ENCODE peak calls at places on chromosomes 3 and 15, in five cellular contexts. N is A549, D is SK-N-SH, I is K562, X is GM12878. J is an unnamed sample. For H3K4me1, the result is how much of the 10 kb centered on the place peaks cover.

GRCh38 chr3:42655980-42656679 is 2.6 kb downstream of the ZBTB47 start:
- DNase-seq in N (no peak), D (peak), I (peak), X (no peak), J (peak)

GRCh38 chr3:138097192-138097829 is 18.1 kb downstream of the DZIP1L start:
- DNase-seq in N (peak), D (peak), I (no peak), X (no peak), J (no peak)

GRCh38 chr3:134326126-134326525 is 48.1 kb downstream of the AMOTL2 start:
- DNase-seq in N (no peak), D (no peak), I (no peak), X (no peak), J (no peak)

GRCh38 chr3:157618075-157618760 is 115.0 kb upstream of the VEPH1 start:
- DNase-seq in N (peak), D (peak), I (peak), X (peak), J (peak)

GRCh38 chr3:192121921-192122320 is 605.4 kb downstream of the FGF12 start:
- DNase-seq in N (no peak), D (no peak), I (no peak), X (no peak), J (no peak)

GRCh38 chr15:97791824-97792792 is 168.4 kb upstream of the ARRDC4 start:
- DNase-seq in N (no peak), D (no peak), I (no peak), X (no peak), J (no peak)

GRCh38 chr3:169945313-169945712 is 21.3 kb upstream of the SEC62 start:
- DNase-seq in N (no peak), D (no peak), I (peak), X (peak), J (no peak)

GRCh38 chr3:169161011-169161410 is 502.5 kb downstream of the MECOM start:
- DNase-seq in N (no peak), D (no peak), I (no peak), X (no peak), J (no peak)

GRCh38 chr3:48655586-48655985 is 7.1 kb downstream of the CELSR3 start:
- DNase-seq in N (no peak), D (no peak), I (no peak), X (no peak), J (no peak)

GRCh38 chr3:111787556-111788463 is 71.3 kb upstream of the PHLDB2 start:
- DNase-seq in N (no peak), D (no peak), I (no peak), X (no peak), J (no peak)

DNA sequence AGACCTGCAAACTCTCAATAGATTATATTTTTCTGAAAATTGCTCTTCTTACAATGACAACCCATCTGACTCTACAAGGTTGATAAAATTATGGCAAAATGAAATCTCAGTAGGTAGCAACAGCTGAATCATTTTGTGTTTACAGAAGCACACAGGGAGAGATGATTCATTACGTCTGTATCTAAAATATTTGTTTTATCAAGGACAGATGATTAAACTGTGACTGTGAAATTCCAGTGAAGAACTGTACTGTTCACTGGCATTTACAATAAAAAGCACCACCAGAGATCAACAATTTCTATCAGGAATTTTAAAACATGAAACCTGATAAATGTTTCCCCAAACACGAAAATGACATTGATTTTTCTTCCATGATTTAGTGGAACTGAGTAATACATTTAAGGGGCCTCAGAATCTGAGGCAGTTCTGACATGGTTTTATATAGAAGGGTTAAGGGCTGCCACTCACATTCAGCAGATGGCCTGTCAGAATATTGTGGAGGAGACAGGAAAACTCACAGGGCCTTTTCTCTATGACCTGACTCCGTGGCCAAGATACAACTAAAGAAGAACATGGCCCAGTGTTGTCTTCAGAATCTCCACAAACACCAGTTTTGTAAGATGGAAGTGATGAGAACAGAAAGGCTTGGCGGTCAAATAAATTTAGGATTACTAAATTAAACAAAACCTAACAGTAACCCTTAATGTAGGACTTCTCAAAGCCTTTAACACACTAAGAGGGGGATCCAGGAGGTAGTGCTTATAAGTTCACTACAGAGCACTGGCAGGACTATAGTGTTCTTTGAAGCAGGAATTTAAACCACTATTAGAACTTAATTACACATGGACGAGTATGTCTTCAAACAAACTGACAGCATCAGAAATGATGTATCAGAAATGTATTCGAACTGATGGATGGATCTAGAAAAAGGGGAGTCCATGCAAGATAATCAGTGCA is 25.9 kb downstream of the RAD18 start:
- DNase-seq in N (peak), D (no peak), I (no peak), X (no peak), J (peak)
- TF ChIP-seq RCOR1 in N (no peak), D (no peak), I (no peak), X (no peak), J (no peak)

GRCh38 chr3:122074621-122075265 is 19.6 kb downstream of the CD86 start:
- DNase-seq in N (no peak), D (no peak), I (no peak), X (peak), J (no peak)

GRCh38 chr3:122079524-122079923 is 24.4 kb downstream of the CD86 start:
- DNase-seq in N (no peak), D (no peak), I (no peak), X (no peak), J (no peak)

GRCh38 chr3:122077293-122078234 is 22.4 kb downstream of the CD86 start:
- DNase-seq in N (no peak), D (no peak), I (no peak), X (no peak), J (no peak)

GRCh38 chr3:122078235-122078935 is 23.2 kb downstream of the CD86 start:
- DNase-seq in N (no peak), D (no peak), I (no peak), X (no peak), J (no peak)

DNA sequence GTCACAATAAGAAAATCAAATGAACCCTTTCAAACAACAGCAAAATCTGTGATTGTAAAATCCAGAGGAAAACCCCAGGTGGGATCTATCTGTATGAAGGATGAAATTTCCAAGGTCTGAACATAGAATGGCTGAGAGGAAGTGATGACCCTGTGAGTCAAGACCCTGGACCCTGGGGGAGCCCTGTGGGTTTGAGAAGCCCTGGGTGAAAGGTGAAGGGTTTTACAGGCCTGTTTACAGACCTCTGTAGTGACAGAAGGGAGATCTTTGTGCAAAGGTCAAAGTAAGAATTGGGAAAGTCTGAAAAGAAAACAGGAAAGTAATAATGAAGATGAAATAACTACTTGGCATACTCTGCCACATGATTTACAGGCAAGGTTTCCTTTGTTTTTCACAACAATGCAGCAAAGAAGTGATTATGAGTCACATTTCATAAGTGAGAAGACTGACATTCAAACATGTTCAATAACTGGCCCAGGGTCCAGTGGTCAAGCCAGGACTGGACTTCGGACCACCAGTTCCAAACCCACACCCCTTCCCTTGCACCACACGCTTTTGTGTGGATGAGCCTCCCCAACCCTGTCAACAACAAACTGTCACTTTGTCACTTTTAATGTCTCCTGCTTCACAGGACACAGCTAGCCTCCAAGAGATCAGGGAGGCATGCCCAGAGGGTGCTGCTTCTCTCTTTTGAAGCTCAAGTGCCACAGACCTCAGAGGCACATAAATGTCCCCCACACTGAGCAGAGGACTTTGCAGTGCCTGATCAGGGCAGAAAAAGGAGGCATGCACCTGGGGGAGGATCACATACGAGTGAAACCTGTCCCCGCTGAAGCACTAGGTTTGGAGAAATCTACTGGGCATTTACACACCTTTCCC is 21.5 kb downstream of the CD86 start:
- DNase-seq in N (no peak), D (no peak), I (no peak), X (no peak), J (no peak)
- H3K4me1 ChIP-seq in N (under half), D (under half), I (under half), X (under half), J (under half)

DNA sequence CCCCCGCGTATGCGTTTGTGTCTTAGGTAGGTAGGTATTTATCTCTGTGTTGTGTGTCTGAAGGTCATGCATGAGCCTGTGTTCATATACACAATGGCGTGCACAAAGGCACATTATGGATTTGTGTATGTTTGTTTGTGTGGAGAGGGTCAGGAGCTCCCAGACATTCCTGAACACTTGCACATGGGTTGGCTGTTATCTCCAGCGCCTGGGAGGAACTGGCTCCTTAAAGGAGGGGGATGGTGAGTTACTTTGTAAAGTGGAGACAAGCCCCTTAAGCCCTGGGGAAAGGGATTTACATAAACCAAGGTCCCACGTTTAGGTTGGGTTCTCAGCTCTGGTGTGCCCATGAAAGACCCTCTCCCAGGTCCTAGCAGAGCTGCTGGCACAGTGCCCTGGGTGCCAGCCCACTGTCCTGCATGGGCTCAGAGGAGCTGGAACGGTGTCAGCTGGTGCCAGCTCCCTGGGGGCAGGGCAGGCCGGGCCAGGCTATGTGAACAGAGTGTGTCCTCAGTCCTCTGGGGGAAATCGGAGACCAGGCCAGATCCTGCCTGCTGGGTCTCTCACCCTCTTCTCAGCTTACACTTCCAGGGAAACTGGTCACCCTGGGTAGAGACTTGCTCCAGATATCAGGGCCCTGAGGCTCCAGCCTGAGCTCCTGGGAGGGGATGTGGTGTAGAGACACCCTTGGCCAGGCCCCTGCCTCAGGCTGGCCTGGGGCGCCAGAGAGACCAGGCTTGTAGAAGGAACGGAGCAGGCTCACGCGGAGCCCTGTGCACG is 25.1 kb downstream of the SNX33 start:
- DNase-seq in N (no peak), D (peak), I (no peak), X (no peak), J (peak)
- TF ChIP-seq RCOR1 in N (no peak), D (no peak), I (no peak), X (no peak), J (no peak)

GRCh38 chr3:149575213-149575961 is 82.4 kb downstream of the WWTR1 start:
- DNase-seq in N (peak), D (no peak), I (no peak), X (no peak), J (peak)
- H3K4me1 ChIP-seq in N (half or more), D (half or more), I (under half), X (half or more), J (under half)

DNA sequence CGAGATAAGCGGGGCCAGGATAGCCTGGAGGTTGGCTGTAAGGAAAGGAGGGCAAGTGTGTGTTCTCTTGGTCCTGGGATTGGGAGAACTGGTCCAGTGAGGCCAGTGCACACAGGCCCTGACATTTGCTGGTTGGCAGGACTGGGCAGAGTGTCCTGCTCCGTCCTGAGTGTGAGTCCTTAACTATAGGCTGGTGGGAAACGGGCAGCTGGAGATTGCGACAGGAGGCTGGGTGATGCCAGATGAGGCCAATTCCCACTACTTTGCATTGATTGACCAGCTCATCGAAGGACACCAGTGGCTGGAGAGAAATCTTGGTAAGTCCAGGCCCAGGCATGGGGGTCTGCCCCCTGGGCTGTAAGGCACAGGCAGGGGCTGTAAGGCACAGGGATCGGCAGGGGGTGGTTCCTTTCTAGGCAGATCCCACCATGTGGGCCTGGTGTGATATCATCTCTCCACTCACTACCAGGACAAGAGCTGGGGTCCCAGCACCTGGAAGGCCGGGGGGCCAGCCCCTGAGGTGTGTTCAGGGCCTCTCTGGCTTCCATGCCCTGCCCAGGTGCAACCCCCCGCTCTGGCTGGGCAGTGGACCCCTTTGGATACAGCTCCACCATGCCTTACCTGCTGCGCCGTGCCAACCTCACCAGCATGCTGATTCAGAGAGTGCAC is 3.2 kb downstream of the MAN2A2 start:
- DNase-seq in N (no peak), D (no peak), I (no peak), X (no peak), J (no peak)
- TF ChIP-seq RCOR1 in N (no peak), D (no peak), I (no peak), X (no peak), J (no peak)

DNA sequence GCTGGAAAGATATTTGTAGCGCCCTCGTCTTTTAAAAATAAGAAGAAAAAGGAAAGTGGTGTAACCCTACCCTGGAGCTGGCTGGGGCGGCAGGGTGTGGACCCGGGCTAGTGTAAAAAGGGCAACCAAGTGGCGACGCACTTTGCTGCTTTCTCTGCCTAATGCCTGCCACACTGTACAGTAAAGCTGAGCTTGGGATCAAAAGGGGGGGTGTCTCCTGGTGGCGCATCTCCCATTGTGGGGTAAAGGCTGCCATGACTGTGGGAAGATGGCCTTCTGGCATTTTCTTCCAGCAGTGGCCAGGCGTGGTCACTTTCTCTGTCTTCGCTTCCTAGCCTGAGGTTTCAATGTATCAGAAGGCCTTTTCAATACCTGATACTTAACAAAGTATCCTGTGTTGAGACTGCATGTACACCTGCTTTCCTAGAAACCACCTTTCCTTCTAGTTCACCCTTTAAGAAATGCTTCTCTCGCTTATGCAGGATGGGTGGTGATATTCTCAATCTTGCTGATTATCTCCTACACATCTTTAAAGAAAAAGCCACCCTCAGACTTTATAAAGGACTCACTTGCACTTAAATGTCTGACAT is 901 bp downstream of the ARL6IP5 start:
- DNase-seq in N (no peak), D (peak), I (peak), X (no peak), J (no peak)
- H3K4me1 ChIP-seq in N (half or more), D (half or more), I (under half), X (under half), J (under half)

GRCh38 chr15:65918936-65919335 is 49.6 kb downstream of the RAB11A start:
- DNase-seq in N (no peak), D (no peak), I (no peak), X (no peak), J (no peak)
- TF ChIP-seq RCOR1 in N (no peak), D (no peak), I (no peak), X (no peak), J (no peak)